ENCODE peak calls at places on chromosomes 2 and 18, in four cellular contexts. I is neuronal stem cell, L is neural crest cell, J is body of pancreas. G is an unnamed sample.

GRCh38 chr18:47883771-47884413 is 46.6 kb downstream of the SMAD2 start:
- DNase-seq in I (no peak), L (no peak), J (peak; percentile 19), G (peak; percentile 54)

GRCh38 chr2:241496003-241496707 is 12.2 kb downstream of the STK25 start:
- DNase-seq in I (no peak), L (no peak), J (no peak), G (no peak)

GRCh38 chr2:85421706-85422457 is 3.4 kb downstream of the SH2D6 start:
- DNase-seq in I (no peak), L (no peak), J (peak; percentile 75), G (no peak)

GRCh38 chr2:12087671-12088380 is 341.4 kb downstream of the LPIN1 start:
- DNase-seq in I (no peak), L (no peak), J (no peak), G (peak; percentile 25)

GRCh38 chr2:63334910-63335309 is 253.4 kb downstream of the WDPCP start:
- DNase-seq in I (no peak), L (no peak), J (no peak), G (no peak)

GRCh38 chr2:240556553-240557100 is 1.2 kb downstream of the ANKMY1 start:
- DNase-seq in I (no peak), L (no peak), J (no peak), G (peak; percentile 58)

GRCh38 chr2:9797681-9798556 is 45.4 kb upstream of the TAF1B start:
- DNase-seq in I (no peak), L (no peak), J (no peak), G (no peak)

GRCh38 chr2:206981739-206982336 is 42.5 kb downstream of the CPO start:
- DNase-seq in I (peak; percentile 63), L (peak; percentile 64), J (peak; percentile 46), G (peak; percentile 83)

GRCh38 chr2:227414846-227415245 is 27.1 kb upstream of the SCYGR1 start:
- DNase-seq in I (no peak), L (no peak), J (no peak), G (no peak)

GRCh38 chr2:101295895-101296294 is 12.6 kb downstream of the RNF149 start:
- DNase-seq in I (no peak), L (no peak), J (no peak), G (no peak)

GRCh38 chr2:70905443-70905842 is 30.3 kb upstream of the ATP6V1B1 start:
- DNase-seq in I (no peak), L (no peak), J (no peak), G (no peak)

GRCh38 chr2:44772131-44772530 is 169.4 kb upstream of the SIX3 start:
- DNase-seq in I (no peak), L (no peak), J (no peak), G (no peak)

GRCh38 chr2:19651466-19651865 is 250.3 kb downstream of the TTC32 start:
- DNase-seq in I (no peak), L (no peak), J (no peak), G (no peak)

GRCh38 chr2:239252433-239253200 is 148.2 kb downstream of the HDAC4 start:
- DNase-seq in I (no peak), L (no peak), J (peak; percentile 48), G (no peak)

GRCh38 chr2:60392014-60392391 is 161.5 kb downstream of the BCL11A start:
- DNase-seq in I (no peak), L (no peak), J (no peak), G (no peak)

GRCh38 chr2:101107246-101107645 is 43.9 kb downstream of the TBC1D8 start:
- DNase-seq in I (no peak), L (no peak), J (no peak), G (no peak)

GRCh38 chr2:53476800-53477199 is 290.8 kb upstream of the CHAC2 start:
- DNase-seq in I (no peak), L (no peak), J (no peak), G (no peak)

GRCh38 chr2:185825557-185825956 is 87.0 kb downstream of the FSIP2 start:
- DNase-seq in I (no peak), L (no peak), J (no peak), G (no peak)

GRCh38 chr2:218855305-218856167 is 4.1 kb upstream of the WNT6 start:
- DNase-seq in I (no peak), L (no peak), J (no peak), G (no peak)

GRCh38 chr2:147548453-147548852 is 296.4 kb upstream of the ACVR2A start:
- DNase-seq in I (no peak), L (no peak), J (no peak), G (no peak)

GRCh38 chr2:70472256-70472905 is 81.2 kb downstream of the TGFA start:
- DNase-seq in I (no peak), L (no peak), J (no peak), G (no peak)

GRCh38 chr18:13799396-13799795 is 24.6 kb upstream of the MC5R start:
- DNase-seq in I (no peak), L (no peak), J (no peak), G (no peak)

GRCh38 chr2:241033346-241033987 is 35.0 kb downstream of the SNED1 start:
- DNase-seq in I (no peak), L (no peak), J (no peak), G (no peak)